ENCODE peak calls at places on chromosomes 1 and 21, in four cellular contexts. W is HCT116, K is K562, G is HepG2. T is an unnamed sample.
A peak's percentile ranks its signal among the peaks of the same experiment; 100 is the strongest.

GRCh38 chr1:229689273-229689672 is 63.2 kb downstream of the URB2 start:
- DNase-seq in W (no peak), K (no peak), G (no peak), T (no peak)

GRCh38 chr1:82598816-82599215 is 798.1 kb downstream of the ADGRL2 start:
- DNase-seq in W (no peak), K (no peak), G (no peak), T (no peak)

GRCh38 chr1:81801032-81801833 is 499 bp downstream of the ADGRL2 start:
- DNase-seq in W (no peak), K (no peak), G (peak; percentile 59), T (peak; percentile 10)

GRCh38 chr1:25809283-25809926 is 9.4 kb downstream of the SELENON start:
- DNase-seq in W (no peak), K (no peak), G (no peak), T (no peak)

GRCh38 chr1:168279253-168279652 is 1.4 kb upstream of the TBX19 start:
- DNase-seq in W (no peak), K (no peak), G (no peak), T (no peak)

GRCh38 chr1:229228522-229228921 is 42.4 kb upstream of the RAB4A start:
- DNase-seq in W (no peak), K (no peak), G (no peak), T (no peak)

GRCh38 chr1:200642481-200642880 is 21.9 kb upstream of the KIF14 start:
- DNase-seq in W (no peak), K (no peak), G (no peak), T (no peak)

GRCh38 chr1:185297986-185298385 is 19.1 kb downstream of the IVNS1ABP start:
- DNase-seq in W (no peak), K (no peak), G (no peak), T (no peak)

GRCh38 chr1:6646499-6647148 is 22.0 kb downstream of the THAP3 start:
- DNase-seq in W (peak; percentile 19), K (peak; percentile 59), G (peak; percentile 30), T (no peak)

DNA sequence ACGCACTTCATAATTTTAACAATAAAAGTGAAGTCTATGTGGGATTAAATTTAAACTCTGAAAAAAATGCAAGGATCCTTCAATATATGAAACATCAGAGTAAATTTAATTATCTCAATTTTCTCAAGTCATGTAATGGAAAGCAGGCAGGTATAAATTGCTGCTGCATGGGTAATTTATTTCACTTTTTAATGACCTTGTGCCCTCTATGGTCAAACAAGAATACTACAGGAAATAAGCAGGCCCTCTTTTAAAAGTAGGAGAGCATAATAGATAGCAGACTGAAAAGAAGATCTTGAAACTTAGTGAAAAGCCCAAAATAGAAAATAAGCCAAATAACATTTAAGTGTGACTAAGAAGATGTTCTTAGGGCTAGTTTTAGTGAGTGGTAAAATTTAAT is 22.9 kb downstream of the BCAS2 start:
- DNase-seq in W (peak; percentile 6), K (peak; percentile 52), G (peak; percentile 18), T (no peak)
- TF ChIP-seq SIN3A in W (no peak), K (no peak), G (no peak), T (no peak)

DNA sequence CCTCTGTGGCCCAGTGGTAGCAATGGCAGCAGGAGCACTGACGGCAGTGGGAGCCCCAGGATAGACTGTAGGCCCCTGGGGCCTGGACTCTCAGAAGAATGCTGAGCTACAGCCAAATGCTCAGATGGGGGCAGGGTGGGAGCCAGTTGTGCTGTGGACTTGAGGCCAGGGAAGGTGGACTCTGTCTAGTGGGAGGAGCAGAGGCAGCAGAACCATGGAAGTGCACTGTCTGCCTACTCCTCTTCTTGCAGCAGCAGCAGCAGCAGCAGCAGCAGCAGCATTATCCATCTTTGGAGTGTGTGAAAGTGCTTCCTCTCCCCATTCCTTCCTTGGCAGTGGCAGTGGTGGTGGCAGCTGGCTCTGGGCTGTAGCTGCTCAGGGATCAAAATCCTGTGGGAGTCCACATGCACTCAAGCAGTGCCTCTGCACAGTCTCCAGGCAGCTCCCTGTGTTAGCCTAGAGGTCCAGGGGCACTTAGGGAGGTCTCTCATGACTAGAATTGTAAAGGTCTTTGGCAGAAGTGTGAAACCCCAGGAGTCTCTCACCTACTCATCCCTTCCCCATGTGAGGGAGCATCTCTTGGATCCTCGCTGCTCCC is 917.9 kb upstream of the B3GALT2 start:
- DNase-seq in W (no peak), K (no peak), G (peak; percentile 28), T (no peak)
- TF ChIP-seq TCF7L2 in W (no peak), K (no peak), G (no peak), T (no peak)

DNA sequence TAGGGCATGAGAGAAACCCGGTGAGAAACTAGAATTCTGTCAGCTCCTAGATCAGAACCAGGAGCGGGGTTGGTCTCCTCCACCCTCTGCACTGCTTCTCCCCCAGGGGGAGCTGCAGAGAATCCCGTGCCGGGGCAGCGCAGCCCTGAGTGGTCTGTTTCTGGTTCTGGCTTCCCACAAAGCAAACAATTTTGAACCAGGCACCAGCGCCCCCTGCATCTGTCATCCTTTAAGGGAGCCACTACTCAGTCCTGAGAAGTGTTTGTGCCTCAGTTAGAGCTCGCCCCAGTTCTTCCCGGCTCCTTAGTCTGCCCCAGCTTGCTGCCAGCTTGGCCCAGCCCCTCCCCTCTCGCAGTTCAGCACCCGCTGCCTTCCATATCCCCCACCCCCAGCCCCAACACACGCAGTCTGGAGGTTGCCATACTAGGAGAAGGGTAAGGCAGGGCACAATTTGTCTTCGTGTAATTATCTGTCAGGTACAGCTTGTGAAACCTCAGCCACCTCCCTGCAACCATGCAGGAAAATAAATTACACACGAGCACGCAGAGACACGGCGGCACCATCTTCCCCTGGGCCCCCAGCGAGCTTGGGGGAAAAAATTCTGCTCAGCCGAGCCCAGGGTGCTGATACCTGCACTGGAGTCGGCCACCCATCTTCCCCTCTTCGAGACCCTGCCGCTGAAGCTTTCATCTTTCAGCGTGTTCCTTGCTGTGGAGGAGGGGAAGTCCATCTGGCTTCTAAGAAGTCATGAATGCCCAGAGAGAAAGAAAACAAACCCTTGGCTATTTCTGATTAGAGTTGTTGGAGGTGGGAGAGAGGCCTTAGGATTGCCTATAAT is 62.6 kb upstream of the CD1D start:
- DNase-seq in W (peak; percentile 32), K (peak; percentile 64), G (peak; percentile 28), T (no peak)
- TF ChIP-seq SIN3A in W (no peak), K (no peak), G (no peak), T (no peak)

DNA sequence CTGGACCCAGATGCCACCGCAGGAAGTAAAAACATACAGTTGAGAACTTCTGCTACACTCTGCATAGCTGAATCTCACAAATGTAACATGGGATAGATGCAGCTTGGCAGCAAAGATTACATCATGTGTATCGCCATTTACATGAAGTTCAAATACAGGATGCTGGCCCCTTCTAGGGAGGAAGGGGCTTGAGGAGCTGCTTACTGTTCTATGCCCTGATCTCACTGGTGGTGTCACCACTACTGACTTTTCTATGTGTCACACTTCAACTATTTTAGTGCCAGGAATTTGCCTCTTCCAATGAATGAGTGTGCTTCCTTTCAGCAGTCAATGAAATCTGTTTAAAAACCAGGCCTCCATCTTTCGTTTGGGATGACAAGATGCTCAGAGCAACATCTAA is 31.1 kb downstream of the MRAP start:
- DNase-seq in W (no peak), K (no peak), G (peak; percentile 27), T (no peak)
- TF ChIP-seq TCF7L2 in W (no peak), K (no peak), G (no peak), T (no peak)

GRCh38 chr1:161730050-161730564 is 8.8 kb downstream of the FCRLB start:
- DNase-seq in W (no peak), K (peak; percentile 50), G (no peak), T (no peak)
- TF ChIP-seq SIN3A in W (no peak), K (no peak), G (no peak), T (no peak)

GRCh38 chr1:31835415-31835814 is 19.6 kb upstream of the SPOCD1 start:
- DNase-seq in W (no peak), K (no peak), G (no peak), T (no peak)

GRCh38 chr1:31839662-31840343 is 24.0 kb upstream of the SPOCD1 start:
- DNase-seq in W (no peak), K (no peak), G (no peak), T (no peak)

GRCh38 chr1:31834501-31834900 is 18.7 kb upstream of the SPOCD1 start:
- DNase-seq in W (no peak), K (no peak), G (peak; percentile 33), T (no peak)

GRCh38 chr1:31837441-31838158 is 21.8 kb upstream of the SPOCD1 start:
- DNase-seq in W (no peak), K (no peak), G (no peak), T (no peak)

GRCh38 chr1:31836638-31837037 is 20.8 kb upstream of the SPOCD1 start:
- DNase-seq in W (no peak), K (no peak), G (no peak), T (no peak)
- TF ChIP-seq TCF7L2 in W (no peak), K (no peak), G (no peak), T (no peak)

GRCh38 chr1:88089961-88090360 is 594.1 kb upstream of the PKN2 start:
- DNase-seq in W (no peak), K (no peak), G (no peak), T (no peak)
- TF ChIP-seq SIN3A in W (no peak), K (no peak), G (no peak), T (no peak)

T was measured in Panc1.